ENCODE peak calls at places on chromosomes 5 and 9, in seven cellular contexts. One of them, this sample, is unnamed.

GRCh38 chr9:127445851-127446719 is 5.1 kb downstream of the RPL12 start:
- DNase-seq in OCI-LY7: peak
- DNase-seq in BE2C: no peak
- DNase-seq in nephron progenitor cell: no peak
- DNase-seq in left ventricle myocardium inferior: no peak
- DNase-seq in hepatocyte: no peak
- DNase-seq in AG09319: no peak
- DNase-seq in this sample: no peak

GRCh38 chr5:177378884-177379883 is 5.0 kb upstream of the SLC34A1 start:
- DNase-seq in hepatocyte: peak
- DNase-seq in OCI-LY7: no peak
- DNase-seq in nephron progenitor cell: no peak
- DNase-seq in left ventricle myocardium inferior: no peak
- DNase-seq in BE2C: no peak
- DNase-seq in AG09319: no peak
- DNase-seq in this sample: no peak

GRCh38 chr9:134571946-134572914 is 69.4 kb upstream of the COL5A1 start:
- DNase-seq in AG09319: no peak
- DNase-seq in nephron progenitor cell: no peak
- DNase-seq in OCI-LY7: no peak
- DNase-seq in left ventricle myocardium inferior: peak
- DNase-seq in hepatocyte: no peak
- DNase-seq in BE2C: peak
- DNase-seq in this sample: no peak

GRCh38 chr9:86322973-86323644 is 31.1 kb downstream of the TUT7 start:
- DNase-seq in hepatocyte: no peak
- DNase-seq in AG09319: peak
- DNase-seq in BE2C: no peak
- DNase-seq in nephron progenitor cell: no peak
- DNase-seq in left ventricle myocardium inferior: no peak
- DNase-seq in OCI-LY7: no peak
- DNase-seq in this sample: no peak

GRCh38 chr5:138536215-138536614 is 6.8 kb downstream of the ETF1 start:
- DNase-seq in nephron progenitor cell: no peak
- DNase-seq in OCI-LY7: no peak
- DNase-seq in AG09319: no peak
- DNase-seq in BE2C: no peak
- DNase-seq in hepatocyte: no peak
- DNase-seq in left ventricle myocardium inferior: no peak
- DNase-seq in this sample: no peak

GRCh38 chr9:108468364-108468763 is 387.4 kb downstream of the ACTL7B start:
- DNase-seq in left ventricle myocardium inferior: no peak
- DNase-seq in AG09319: no peak
- DNase-seq in BE2C: peak
- DNase-seq in OCI-LY7: peak
- DNase-seq in hepatocyte: no peak
- DNase-seq in nephron progenitor cell: peak
- DNase-seq in this sample: peak

GRCh38 chr9:98410185-98410697 is 154.8 kb upstream of the TBC1D2 start:
- DNase-seq in BE2C: peak
- DNase-seq in OCI-LY7: peak
- DNase-seq in nephron progenitor cell: peak
- DNase-seq in AG09319: peak
- DNase-seq in hepatocyte: peak
- DNase-seq in left ventricle myocardium inferior: peak
- DNase-seq in this sample: peak

GRCh38 chr9:114205171-114206015 is 50.1 kb downstream of the COL27A1 start:
- DNase-seq in hepatocyte: no peak
- DNase-seq in AG09319: no peak
- DNase-seq in nephron progenitor cell: no peak
- DNase-seq in BE2C: no peak
- DNase-seq in left ventricle myocardium inferior: no peak
- DNase-seq in OCI-LY7: no peak
- DNase-seq in this sample: no peak

GRCh38 chr9:33794560-33794959 is 801 bp upstream of the PRSS3 start:
- DNase-seq in hepatocyte: no peak
- DNase-seq in left ventricle myocardium inferior: no peak
- DNase-seq in OCI-LY7: no peak
- DNase-seq in nephron progenitor cell: no peak
- DNase-seq in AG09319: no peak
- DNase-seq in BE2C: no peak
- DNase-seq in this sample: no peak

GRCh38 chr9:123550797-123551196 is 194.8 kb downstream of the CRB2 start:
- DNase-seq in OCI-LY7: no peak
- DNase-seq in BE2C: peak
- DNase-seq in AG09319: no peak
- DNase-seq in left ventricle myocardium inferior: no peak
- DNase-seq in nephron progenitor cell: peak
- DNase-seq in hepatocyte: no peak
- DNase-seq in this sample: no peak

GRCh38 chr5:40551706-40552557 is 127.8 kb upstream of the PTGER4 start:
- DNase-seq in AG09319: peak
- DNase-seq in BE2C: no peak
- DNase-seq in OCI-LY7: no peak
- DNase-seq in hepatocyte: peak
- DNase-seq in left ventricle myocardium inferior: no peak
- DNase-seq in nephron progenitor cell: no peak
- DNase-seq in this sample: no peak

GRCh38 chr9:137028281-137029057 is 432 bp upstream of the ABCA2 start:
- DNase-seq in AG09319: no peak
- DNase-seq in BE2C: peak
- DNase-seq in left ventricle myocardium inferior: peak
- DNase-seq in nephron progenitor cell: peak
- DNase-seq in hepatocyte: peak
- DNase-seq in OCI-LY7: peak
- DNase-seq in this sample: peak
- TF ChIP-seq CTCF in AG09319: peak
- TF ChIP-seq CTCF in BE2C: peak
- TF ChIP-seq CTCF in left ventricle myocardium inferior: no peak
- TF ChIP-seq CTCF in nephron progenitor cell: no peak
- TF ChIP-seq CTCF in hepatocyte: peak
- TF ChIP-seq CTCF in OCI-LY7: peak
- TF ChIP-seq CTCF in this sample: no peak

GRCh38 chr9:17837931-17838330 is 259.1 kb downstream of the SH3GL2 start:
- DNase-seq in BE2C: no peak
- DNase-seq in left ventricle myocardium inferior: no peak
- DNase-seq in AG09319: no peak
- DNase-seq in nephron progenitor cell: no peak
- DNase-seq in hepatocyte: no peak
- DNase-seq in OCI-LY7: no peak
- DNase-seq in this sample: no peak
- TF ChIP-seq CTCF in BE2C: peak
- TF ChIP-seq CTCF in left ventricle myocardium inferior: no peak
- TF ChIP-seq CTCF in AG09319: no peak
- TF ChIP-seq CTCF in nephron progenitor cell: no peak
- TF ChIP-seq CTCF in hepatocyte: peak
- TF ChIP-seq CTCF in OCI-LY7: peak
- TF ChIP-seq CTCF in this sample: no peak

DNA sequence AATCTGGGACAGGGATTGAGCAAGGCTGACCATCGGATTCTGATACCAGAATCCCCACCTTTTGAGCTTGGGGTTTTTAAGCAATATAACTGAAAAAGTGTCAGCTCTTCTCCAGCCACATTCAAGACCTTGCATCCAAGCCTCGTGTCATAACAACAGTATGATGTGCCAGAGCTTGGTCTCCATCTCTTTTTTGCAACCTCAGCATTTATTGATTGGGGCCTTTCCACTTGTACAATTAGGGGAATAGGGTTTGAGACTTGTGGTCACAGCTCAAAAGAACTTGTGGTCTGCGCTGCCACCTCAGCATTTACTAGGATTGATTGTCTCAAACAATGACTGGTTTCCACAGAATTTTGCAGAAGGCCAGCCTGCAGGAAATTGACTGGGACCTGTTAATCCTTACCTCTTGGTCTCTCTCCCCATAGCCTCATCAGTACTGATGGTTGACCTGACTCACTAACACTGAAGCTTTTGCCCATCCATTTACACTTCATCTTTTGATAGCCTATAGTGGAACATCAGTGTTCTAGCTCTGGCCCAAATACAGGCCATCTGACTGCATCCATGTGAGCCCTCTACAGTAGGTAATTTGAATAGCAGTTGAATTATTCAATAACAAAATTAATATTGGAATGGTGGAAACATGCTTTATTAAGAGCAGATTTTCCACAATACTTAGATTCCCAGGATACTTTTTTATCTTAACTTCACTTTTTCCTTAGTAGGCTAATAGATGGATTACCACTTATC is 381.6 kb upstream of the PRR16 start:
- DNase-seq in left ventricle myocardium inferior: no peak
- DNase-seq in AG09319: no peak
- DNase-seq in OCI-LY7: no peak
- DNase-seq in hepatocyte: no peak
- DNase-seq in BE2C: no peak
- DNase-seq in nephron progenitor cell: no peak
- DNase-seq in this sample: no peak
- TF ChIP-seq CTCF in left ventricle myocardium inferior: no peak
- TF ChIP-seq CTCF in AG09319: no peak
- TF ChIP-seq CTCF in OCI-LY7: peak
- TF ChIP-seq CTCF in hepatocyte: no peak
- TF ChIP-seq CTCF in BE2C: peak
- TF ChIP-seq CTCF in nephron progenitor cell: no peak
- TF ChIP-seq CTCF in this sample: no peak

DNA sequence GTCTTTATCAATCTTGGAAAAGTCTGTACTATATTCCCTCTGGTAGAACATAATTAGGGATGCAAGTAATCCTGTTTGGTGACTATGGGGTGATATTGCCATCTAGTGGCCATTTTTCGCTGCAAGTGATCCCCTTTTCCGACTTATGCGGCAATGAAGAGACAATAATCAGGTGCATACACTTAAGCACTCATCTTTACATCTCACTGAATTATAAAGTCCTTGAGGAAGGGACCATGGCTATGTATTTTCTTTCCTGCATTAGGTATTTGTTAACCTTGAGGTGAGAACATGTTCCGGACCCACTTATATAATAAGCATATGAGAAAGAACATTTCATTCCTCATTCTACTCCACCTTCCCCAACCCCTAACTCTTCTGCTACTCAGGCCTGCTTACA is 19.6 kb upstream of the LIX1 start:
- DNase-seq in AG09319: peak
- DNase-seq in BE2C: peak
- DNase-seq in hepatocyte: peak
- DNase-seq in left ventricle myocardium inferior: no peak
- DNase-seq in OCI-LY7: peak
- DNase-seq in nephron progenitor cell: peak
- DNase-seq in this sample: peak
- TF ChIP-seq CTCF in AG09319: peak
- TF ChIP-seq CTCF in BE2C: peak
- TF ChIP-seq CTCF in hepatocyte: peak
- TF ChIP-seq CTCF in left ventricle myocardium inferior: peak
- TF ChIP-seq CTCF in OCI-LY7: peak
- TF ChIP-seq CTCF in nephron progenitor cell: peak
- TF ChIP-seq CTCF in this sample: peak

DNA sequence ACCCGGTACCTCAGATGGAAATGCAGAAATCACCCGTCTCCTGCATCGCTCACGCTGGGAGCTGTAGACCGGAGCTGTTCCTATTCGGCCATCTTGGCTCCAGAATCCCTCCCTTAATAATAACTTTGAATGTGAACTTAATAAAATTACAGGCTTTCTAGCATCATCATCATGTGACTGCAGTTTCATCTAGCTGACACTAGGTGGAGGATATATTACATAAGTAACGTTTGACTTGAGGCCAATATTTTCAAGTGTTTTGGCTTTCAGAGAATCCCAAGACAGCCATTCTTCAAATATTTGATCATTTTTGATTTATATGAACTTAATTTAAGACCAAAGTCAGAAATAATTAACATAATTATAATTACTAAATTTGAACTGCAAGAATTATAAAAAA is 474.9 kb upstream of the CDH10 start:
- DNase-seq in hepatocyte: peak
- DNase-seq in BE2C: no peak
- DNase-seq in AG09319: no peak
- DNase-seq in nephron progenitor cell: no peak
- DNase-seq in left ventricle myocardium inferior: no peak
- DNase-seq in OCI-LY7: peak
- DNase-seq in this sample: no peak
- TF ChIP-seq CTCF in hepatocyte: peak
- TF ChIP-seq CTCF in BE2C: peak
- TF ChIP-seq CTCF in AG09319: no peak
- TF ChIP-seq CTCF in nephron progenitor cell: peak
- TF ChIP-seq CTCF in left ventricle myocardium inferior: no peak
- TF ChIP-seq CTCF in OCI-LY7: peak
- TF ChIP-seq CTCF in this sample: peak

GRCh38 chr5:175457466-175457865 is 13.5 kb upstream of the DRD1 start:
- DNase-seq in AG09319: no peak
- DNase-seq in nephron progenitor cell: no peak
- DNase-seq in hepatocyte: no peak
- DNase-seq in OCI-LY7: no peak
- DNase-seq in left ventricle myocardium inferior: no peak
- DNase-seq in BE2C: no peak
- DNase-seq in this sample: no peak
- TF ChIP-seq CTCF in AG09319: no peak
- TF ChIP-seq CTCF in nephron progenitor cell: no peak
- TF ChIP-seq CTCF in hepatocyte: no peak
- TF ChIP-seq CTCF in OCI-LY7: peak
- TF ChIP-seq CTCF in left ventricle myocardium inferior: no peak
- TF ChIP-seq CTCF in BE2C: no peak
- TF ChIP-seq CTCF in this sample: no peak

This sample was measured in endothelial cell.